ENCODE peak calls at places on chromosomes 16 and 17, in seven cellular contexts. D is A549, W is tibial nerve, Q is Panc1, R is choroid plexus epithelial cell, Z is IMR-90, S is stomach. U is an unnamed sample.

GRCh38 chr17:68576137-68576536 is 25.0 kb downstream of the FAM20A start:
- DNase-seq in D (no peak), W (no peak), Q (no peak), R (no peak), Z (no peak), S (no peak), U (no peak)

GRCh38 chr17:75048396-75048933 is 1.4 kb downstream of the KCTD2 start:
- DNase-seq in D (no peak), W (no peak), Q (no peak), R (no peak), Z (peak), S (peak), U (no peak)

GRCh38 chr17:20116683-20117309 is 107.6 kb downstream of the SPECC1 start:
- DNase-seq in D (peak), W (no peak), Q (no peak), R (peak), Z (peak), S (peak), U (no peak)

GRCh38 chr17:45341389-45342158 is 24.8 kb upstream of the MAP3K14 start:
- DNase-seq in D (peak), W (peak), Q (no peak), R (peak), Z (peak), S (no peak), U (peak)

GRCh38 chr16:12535535-12536411 is 267.9 kb downstream of the CPPED1 start:
- DNase-seq in D (peak), W (no peak), Q (no peak), R (peak), Z (no peak), S (no peak), U (no peak)

GRCh38 chr16:9003322-9003721 is 39.6 kb upstream of the USP7 start:
- DNase-seq in D (no peak), W (no peak), Q (no peak), R (no peak), Z (no peak), S (peak), U (no peak)

GRCh38 chr17:77332981-77333685 is 192.4 kb downstream of the SEC14L1 start:
- DNase-seq in D (no peak), W (peak), Q (no peak), R (peak), Z (peak), S (peak), U (no peak)

GRCh38 chr17:41052594-41052993 is 2.4 kb downstream of the KRTAP2-2 start:
- DNase-seq in D (no peak), W (no peak), Q (no peak), R (no peak), Z (no peak), S (no peak), U (no peak)

GRCh38 chr17:27319536-27320221 is 25.8 kb downstream of the WSB1 start:
- DNase-seq in D (no peak), W (no peak), Q (no peak), R (peak), Z (peak), S (peak), U (peak)

GRCh38 chr16:79076039-79076767 is 524.3 kb downstream of the MAF start:
- DNase-seq in D (no peak), W (no peak), Q (no peak), R (no peak), Z (no peak), S (no peak), U (no peak)

GRCh38 chr16:28597692-28598261 is 927 bp upstream of the SULT1A2 start:
- DNase-seq in D (peak), W (no peak), Q (no peak), R (peak), Z (no peak), S (no peak), U (no peak)

GRCh38 chr17:28552201-28552999 is at the start of gene UNC119:
- DNase-seq in D (peak), W (peak), Q (no peak), R (peak), Z (peak), S (peak), U (no peak)

GRCh38 chr17:28554565-28554964 is 2.1 kb upstream of the UNC119 start:
- DNase-seq in D (peak), W (no peak), Q (no peak), R (no peak), Z (no peak), S (no peak), U (no peak)

GRCh38 chr17:28551421-28552186 is 820 bp downstream of the UNC119 start:
- DNase-seq in D (no peak), W (no peak), Q (no peak), R (peak), Z (no peak), S (no peak), U (no peak)

GRCh38 chr17:28555022-28555421 is 2.6 kb upstream of the UNC119 start:
- DNase-seq in D (no peak), W (no peak), Q (no peak), R (no peak), Z (no peak), S (no peak), U (no peak)

GRCh38 chr17:28553000-28553505 is 629 bp upstream of the UNC119 start:
- DNase-seq in D (no peak), W (no peak), Q (no peak), R (no peak), Z (no peak), S (no peak), U (no peak)
- H3K4me3 ChIP-seq in D (peak), W (no peak), Q (peak), R (peak), Z (no peak), S (peak), U (no peak)

DNA sequence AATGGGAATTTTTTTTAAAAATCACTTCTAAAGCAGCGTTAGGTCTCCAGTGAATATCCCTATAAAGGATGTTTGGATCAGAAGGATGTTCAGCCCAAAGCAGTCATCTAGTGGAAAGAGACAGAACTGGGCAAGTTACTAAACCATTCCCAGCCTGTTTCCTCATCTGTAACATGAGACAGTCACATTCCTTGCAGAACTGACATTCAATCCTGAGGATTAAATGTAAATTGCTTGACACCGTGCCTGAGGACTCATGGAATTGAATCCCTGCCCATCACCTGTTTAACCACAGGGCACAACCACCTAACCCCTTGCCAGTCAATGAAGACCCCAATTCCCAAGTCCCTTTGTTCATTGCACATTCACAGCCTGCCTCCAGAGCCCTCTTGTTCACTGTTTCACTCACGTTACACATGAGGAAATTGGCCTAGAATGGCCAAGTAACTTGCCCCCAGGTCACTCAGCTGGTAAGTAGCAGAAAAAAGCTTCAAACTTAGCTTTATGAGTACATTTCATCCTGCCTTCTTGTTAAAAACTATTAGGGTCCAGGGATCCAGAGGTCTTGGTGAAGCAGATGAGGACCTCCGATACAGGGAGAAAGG is 1.4 kb downstream of the CMTM2 start:
- DNase-seq in D (no peak), W (no peak), Q (no peak), R (peak), Z (peak), S (no peak), U (peak)
- TF ChIP-seq CTCF in D (no peak), W (no peak), Q (no peak), R (peak), Z (peak), S (no peak), U (peak)

GRCh38 chr17:56978441-56979090 is 635 bp downstream of the SCPEP1 start:
- DNase-seq in D (no peak), W (no peak), Q (no peak), R (peak), Z (peak), S (no peak), U (no peak)

GRCh38 chr17:56977673-56978395 is at the start of gene SCPEP1:
- DNase-seq in D (peak), W (peak), Q (peak), R (peak), Z (peak), S (peak), U (no peak)

GRCh38 chr17:56982312-56982711 is 4.4 kb downstream of the SCPEP1 start:
- DNase-seq in D (no peak), W (no peak), Q (no peak), R (no peak), Z (no peak), S (no peak), U (no peak)

GRCh38 chr17:56976941-56977570 is 875 bp upstream of the SCPEP1 start:
- DNase-seq in D (no peak), W (no peak), Q (no peak), R (no peak), Z (no peak), S (no peak), U (no peak)

DNA sequence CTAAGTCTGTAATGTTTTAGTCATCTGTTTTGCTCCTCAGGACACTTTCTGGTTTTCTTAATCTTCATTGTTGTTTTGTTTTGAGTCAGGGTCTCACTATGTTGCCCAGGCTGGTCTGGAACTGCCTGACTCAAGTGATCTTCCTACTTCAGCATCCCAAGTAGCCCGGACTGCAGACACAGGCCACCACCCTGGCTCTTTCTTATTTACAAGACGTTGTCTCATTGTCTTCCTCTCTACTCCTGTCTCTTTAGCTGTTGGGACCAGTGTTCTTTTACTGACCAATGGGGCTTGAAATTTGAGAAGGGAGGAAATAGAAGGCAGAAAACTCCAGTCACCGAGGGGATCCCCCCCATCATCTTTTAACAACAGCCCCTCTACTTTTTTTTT is 1.2 kb downstream of the SCPEP1 start:
- DNase-seq in D (no peak), W (no peak), Q (no peak), R (no peak), Z (no peak), S (no peak), U (no peak)
- H3K4me3 ChIP-seq in D (no peak), W (no peak), Q (peak), R (peak), Z (no peak), S (no peak), U (no peak)

GRCh38 chr17:39670746-39671145 is 2.5 kb downstream of the PNMT start:
- DNase-seq in D (no peak), W (no peak), Q (no peak), R (no peak), Z (no peak), S (no peak), U (no peak)

GRCh38 chr17:39673335-39674081 is 5.3 kb downstream of the PNMT start:
- DNase-seq in D (no peak), W (no peak), Q (no peak), R (no peak), Z (no peak), S (no peak), U (no peak)

GRCh38 chr17:39674179-39674578 is 5.9 kb downstream of the PNMT start:
- DNase-seq in D (no peak), W (no peak), Q (no peak), R (no peak), Z (no peak), S (no peak), U (no peak)

GRCh38 chr17:39671651-39672521 is 3.6 kb downstream of the PNMT start:
- DNase-seq in D (peak), W (no peak), Q (no peak), R (peak), Z (peak), S (peak), U (no peak)

DNA sequence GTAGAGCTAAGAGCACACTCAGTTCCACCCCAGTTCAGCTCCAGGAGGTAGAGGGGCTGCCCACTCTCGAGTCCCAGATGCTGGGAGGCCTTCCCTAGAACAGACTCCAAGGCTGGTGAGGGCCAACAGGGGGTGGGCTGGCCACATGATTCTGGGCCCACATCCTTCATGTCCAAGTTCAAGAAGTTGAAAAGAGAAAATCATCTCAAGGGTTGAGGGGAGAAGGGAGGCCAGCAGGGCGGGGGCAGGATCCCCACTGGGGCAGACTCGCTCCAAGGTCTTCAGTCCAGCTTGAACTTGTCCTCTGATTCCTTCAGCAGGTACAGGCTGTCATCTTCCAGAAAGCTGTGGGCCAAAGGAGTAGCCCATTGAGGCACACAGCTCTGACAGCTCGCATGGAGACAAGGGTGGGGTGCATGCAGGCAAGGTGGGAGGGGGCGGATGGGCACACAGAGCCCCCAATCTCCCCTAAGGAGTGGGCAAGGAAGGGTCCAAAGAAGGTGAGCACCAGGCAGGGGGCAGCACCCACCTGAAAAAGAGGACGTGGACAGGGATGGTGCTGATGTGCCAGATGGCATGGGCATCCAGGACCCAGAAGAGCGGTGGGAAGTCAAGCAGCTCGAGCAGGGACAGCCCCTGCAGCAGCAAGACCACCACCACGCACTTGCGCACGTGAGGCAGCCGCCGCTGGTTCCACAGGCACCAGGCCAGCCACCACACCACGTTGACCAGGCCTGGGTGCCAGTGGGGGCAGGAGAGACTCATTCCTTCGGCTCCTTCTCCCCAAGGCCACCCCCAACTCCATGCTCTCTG is 4.5 kb downstream of the PNMT start:
- DNase-seq in D (no peak), W (no peak), Q (no peak), R (no peak), Z (no peak), S (no peak), U (no peak)
- TF ChIP-seq CTCF in D (no peak), W (no peak), Q (no peak), R (no peak), Z (no peak), S (no peak), U (no peak)

GRCh38 chr17:42381898-42382297 is 6.3 kb downstream of the STAT3 start:
- DNase-seq in D (no peak), W (no peak), Q (no peak), R (no peak), Z (no peak), S (no peak), U (no peak)
- H3K4me3 ChIP-seq in D (no peak), W (no peak), Q (no peak), R (no peak), Z (no peak), S (no peak), U (no peak)

GRCh38 chr16:88405325-88406060 is 22.7 kb downstream of the ZNF469 start:
- DNase-seq in D (no peak), W (no peak), Q (no peak), R (peak), Z (peak), S (peak), U (no peak)

GRCh38 chr16:88407807-88408206 is 25.0 kb downstream of the ZNF469 start:
- DNase-seq in D (no peak), W (no peak), Q (no peak), R (no peak), Z (no peak), S (no peak), U (no peak)

GRCh38 chr16:88406096-88407041 is 23.6 kb downstream of the ZNF469 start:
- DNase-seq in D (no peak), W (no peak), Q (no peak), R (no peak), Z (no peak), S (no peak), U (no peak)

GRCh38 chr16:88408561-88408960 is 25.8 kb downstream of the ZNF469 start:
- DNase-seq in D (no peak), W (no peak), Q (no peak), R (no peak), Z (no peak), S (no peak), U (no peak)

GRCh38 chr16:88407042-88407420 is 24.3 kb downstream of the ZNF469 start:
- DNase-seq in D (no peak), W (no peak), Q (no peak), R (no peak), Z (no peak), S (no peak), U (no peak)
- TF ChIP-seq CTCF in D (no peak), W (no peak), Q (no peak), R (no peak), Z (no peak), S (no peak), U (no peak)

GRCh38 chr17:28954886-28955285 is 3.6 kb upstream of the PHF12 start:
- DNase-seq in D (no peak), W (no peak), Q (no peak), R (no peak), Z (no peak), S (no peak), U (no peak)

GRCh38 chr17:28955408-28955807 is 4.1 kb upstream of the PHF12 start:
- DNase-seq in D (no peak), W (no peak), Q (no peak), R (no peak), Z (no peak), S (no peak), U (no peak)

GRCh38 chr17:28951991-28952975 is 965 bp upstream of the PHF12 start:
- DNase-seq in D (peak), W (peak), Q (peak), R (peak), Z (peak), S (peak), U (peak)

GRCh38 chr17:28951428-28951990 is at the start of gene PHF12:
- DNase-seq in D (peak), W (peak), Q (peak), R (peak), Z (peak), S (peak), U (peak)

DNA sequence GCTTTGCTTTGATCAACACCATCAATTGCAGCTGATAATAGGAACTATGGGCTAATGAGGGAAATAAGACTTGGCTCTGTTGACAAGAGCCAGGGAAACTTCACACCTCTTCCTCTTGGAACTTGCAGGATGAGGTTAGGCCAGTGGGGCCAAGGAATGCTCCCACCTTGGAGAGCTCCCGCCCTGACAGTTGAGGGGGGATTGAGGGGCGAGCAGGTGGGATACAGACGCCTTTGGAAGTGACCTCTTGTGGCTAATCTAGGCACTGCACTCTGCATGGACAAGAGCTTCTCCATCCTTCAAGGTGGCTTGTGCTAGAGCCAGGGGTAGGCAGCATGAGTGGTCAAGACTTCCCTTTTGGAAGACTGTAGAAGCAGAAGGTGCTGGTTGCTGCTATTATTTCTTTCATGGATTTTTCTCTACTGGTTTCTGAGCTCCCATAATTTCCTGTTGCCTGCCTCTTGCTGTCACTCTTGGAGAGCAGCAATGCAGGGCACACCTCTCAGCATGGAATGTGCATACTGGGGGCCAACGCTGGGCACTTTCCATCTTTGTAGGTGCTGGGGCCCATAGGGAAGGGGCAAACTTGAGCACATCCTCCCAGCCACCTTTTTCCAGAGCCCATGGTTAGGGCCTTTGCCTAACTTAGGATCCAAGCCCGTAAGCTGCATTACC is 2.3 kb upstream of the PHF12 start:
- DNase-seq in D (peak), W (no peak), Q (peak), R (peak), Z (peak), S (peak), U (no peak)
- H3K4me3 ChIP-seq in D (no peak), W (no peak), Q (no peak), R (no peak), Z (no peak), S (no peak), U (no peak)

GRCh38 chr17:8154608-8155152 is 2.5 kb upstream of the PER1 start:
- DNase-seq in D (no peak), W (no peak), Q (no peak), R (peak), Z (no peak), S (no peak), U (no peak)

GRCh38 chr17:8158267-8159031 is 4.3 kb downstream of the VAMP2 start:
- DNase-seq in D (peak), W (peak), Q (peak), R (peak), Z (peak), S (peak), U (no peak)

GRCh38 chr17:8155341-8156173 is 3.4 kb upstream of the PER1 start:
- DNase-seq in D (no peak), W (no peak), Q (no peak), R (peak), Z (no peak), S (peak), U (no peak)

GRCh38 chr17:8153957-8154607 is 1.9 kb upstream of the PER1 start:
- DNase-seq in D (peak), W (peak), Q (peak), R (peak), Z (peak), S (peak), U (peak)

GRCh38 chr17:8156174-8156992 is 4.2 kb upstream of the PER1 start:
- DNase-seq in D (peak), W (peak), Q (peak), R (peak), Z (peak), S (peak), U (peak)
- TF ChIP-seq CTCF in D (no peak), W (peak), Q (no peak), R (peak), Z (peak), S (no peak), U (no peak)

DNA sequence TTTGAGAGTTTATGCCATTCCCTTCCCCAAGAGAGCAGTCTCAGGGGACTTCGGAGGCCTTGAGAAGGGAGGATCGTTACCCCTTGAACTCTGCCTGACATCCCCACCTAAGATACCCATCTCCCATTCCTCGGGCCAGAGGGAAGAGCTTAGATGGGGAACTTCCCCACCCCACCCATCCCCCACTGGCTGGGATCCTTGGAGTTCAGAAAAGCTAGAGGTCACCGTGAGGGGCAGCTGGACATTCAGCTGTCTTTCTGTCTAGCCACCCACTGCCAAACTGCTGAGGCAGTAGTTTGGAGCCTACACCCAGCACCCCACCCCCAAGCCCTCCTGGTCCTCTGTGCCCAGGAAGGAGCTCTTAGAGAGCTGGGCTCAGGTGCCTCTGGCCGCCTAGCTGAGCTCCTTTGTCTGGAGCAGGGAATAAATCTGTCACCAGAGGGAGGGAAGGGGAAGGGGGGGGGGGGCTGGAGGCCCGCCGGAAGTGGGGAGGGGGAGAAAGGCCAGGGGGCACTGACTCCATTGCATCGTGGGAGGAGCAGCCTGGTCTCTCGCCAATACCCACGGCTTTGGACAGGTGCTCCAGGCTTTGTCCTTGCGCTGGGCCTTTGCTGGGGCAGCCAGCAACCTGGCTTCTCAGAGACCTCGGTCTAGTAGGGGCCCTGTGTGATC is 1.0 kb downstream of the HSD11B2 start:
- DNase-seq in D (no peak), W (no peak), Q (no peak), R (no peak), Z (no peak), S (no peak), U (no peak)
- H3K4me3 ChIP-seq in D (peak), W (no peak), Q (peak), R (no peak), Z (no peak), S (peak), U (peak)